ENCODE peak calls at places on chromosomes 7 and 10, in four cellular contexts. Z, Y, B and T are unnamed samples.
A peak's percentile ranks its signal among the peaks of the same experiment; 100 is the strongest.

GRCh38 chr10:97081621-97082235 is 104.0 kb downstream of the SLIT1 start:
- DNase-seq in Z (peak; percentile 34), Y (peak; percentile 77), B (peak; percentile 79), T (peak; percentile 52)

GRCh38 chr7:128888756-128889095 is 21.8 kb downstream of the KCP start:
- DNase-seq in Z (no peak), B (no peak), Y (no peak), T (no peak)

GRCh38 chr7:85529831-85530230 is 343.0 kb upstream of the SEMA3D start:
- DNase-seq in B (no peak), Z (no peak), Y (no peak), T (no peak)

GRCh38 chr7:80876894-80877414 is 41.9 kb downstream of the SEMA3C start:
- DNase-seq in Y (peak; percentile 70), Z (peak; percentile 36), B (no peak), T (peak; percentile 81)

GRCh38 chr10:69632516-69633199 is 2.6 kb downstream of the FAM241B start:
- DNase-seq in Z (no peak), B (peak; percentile 23), Y (no peak), T (no peak)

GRCh38 chr7:35831208-35831607 is 30.4 kb downstream of the SEPTIN7 start:
- DNase-seq in Z (no peak), B (no peak), Y (no peak), T (no peak)

GRCh38 chr7:2247141-2247985 is 5.3 kb downstream of the NUDT1 start:
- DNase-seq in Y (no peak), B (peak; percentile 79), Z (no peak), T (no peak)

GRCh38 chr7:158885624-158886023 is 29.3 kb downstream of the DYNC2I1 start:
- DNase-seq in B (peak; percentile 77), Y (peak; percentile 28), Z (no peak), T (peak; percentile 8)

GRCh38 chr10:103653581-103654020 is 160.1 kb downstream of the NEURL1 start:
- DNase-seq in Y (no peak), Z (no peak), B (no peak), T (peak; percentile 25)

GRCh38 chr10:53886325-53887300 is 914.4 kb downstream of the PCDH15 start:
- DNase-seq in Z (no peak), B (no peak), Y (no peak), T (no peak)

GRCh38 chr7:43593010-43593409 is 10.1 kb downstream of the STK17A start:
- DNase-seq in Z (no peak), Y (no peak), B (no peak), T (no peak)

GRCh38 chr10:112689327-112689726 is 242.3 kb downstream of the VTI1A start:
- DNase-seq in Z (peak; percentile 10), B (no peak), Y (peak; percentile 23), T (no peak)

GRCh38 chr10:79063071-79063491 is 5.7 kb upstream of the ZMIZ1 start:
- DNase-seq in Z (no peak), Y (no peak), B (no peak), T (no peak)

GRCh38 chr10:93095225-93095624 is 21.5 kb downstream of the CYP26A1 start:
- DNase-seq in Y (no peak), B (no peak), Z (no peak), T (no peak)

GRCh38 chr10:128044186-128044585 is 82.0 kb downstream of the MKI67 start:
- DNase-seq in B (no peak), Z (no peak), Y (no peak), T (no peak)

GRCh38 chr10:7035111-7035761 is 375.6 kb downstream of the SFMBT2 start:
- DNase-seq in B (no peak), Y (no peak), Z (no peak), T (no peak)

GRCh38 chr10:73941300-73941699 is 30.4 kb downstream of the PLAU start:
- DNase-seq in B (no peak), Z (no peak), Y (no peak), T (no peak)

GRCh38 chr7:116328161-116328560 is 117.8 kb downstream of the TES start:
- DNase-seq in B (no peak), Z (no peak), Y (no peak), T (no peak)

GRCh38 chr7:73736885-73737284 is 1.7 kb downstream of the ABHD11 start:
- DNase-seq in Y (no peak), Z (no peak), B (no peak), T (no peak)

GRCh38 chr7:80236696-80237095 is 102.1 kb downstream of the GNAI1 start:
- DNase-seq in Y (no peak), Z (no peak), B (no peak), T (no peak)

GRCh38 chr10:43396061-43396927 is 12.7 kb downstream of the HNRNPF start:
- DNase-seq in B (peak; percentile 91), Z (no peak), Y (peak; percentile 79), T (peak; percentile 61)

GRCh38 chr7:101126651-101127459 is at the start of gene SERPINE1:
- DNase-seq in Z (peak; percentile 86), Y (peak; percentile 73), B (peak; percentile 47), T (no peak)

GRCh38 chr10:13915710-13916109 is 328.9 kb downstream of the PRPF18 start:
- DNase-seq in Z (no peak), B (no peak), Y (no peak), T (no peak)

GRCh38 chr10:120336910-120337540 is 120.0 kb upstream of the PLPP4 start:
- DNase-seq in Z (peak; percentile 51), Y (peak; percentile 75), B (peak; percentile 91), T (peak; percentile 33)

GRCh38 chr7:43071604-43072003 is 40.8 kb upstream of the HECW1 start:
- DNase-seq in Y (peak; percentile 6), B (peak; percentile 75), Z (peak; percentile 12), T (no peak)

GRCh38 chr10:17290226-17290625 is 62.2 kb downstream of the VIM start:
- DNase-seq in Z (peak; percentile 50), B (peak; percentile 42), Y (peak; percentile 75), T (peak; percentile 43)

GRCh38 chr10:101010329-101010728 is 10.7 kb downstream of the LZTS2 start:
- DNase-seq in Z (no peak), Y (no peak), B (no peak), T (no peak)

GRCh38 chr7:142646274-142646895 is 102.9 kb upstream of the PRSS1 start:
- DNase-seq in Y (no peak), Z (no peak), B (no peak), T (no peak)

GRCh38 chr7:98293746-98294145 is 12.3 kb downstream of the BRI3 start:
- DNase-seq in Z (no peak), Y (no peak), B (no peak), T (no peak)

GRCh38 chr10:114839901-114840300 is 18.3 kb downstream of the FHIP2A start:
- DNase-seq in Y (no peak), Z (no peak), B (no peak), T (no peak)

GRCh38 chr7:36167403-36168050 is 14.5 kb downstream of the EEPD1 start:
- DNase-seq in B (no peak), Z (no peak), Y (no peak), T (no peak)

GRCh38 chr7:69166979-69167516 is 431.2 kb upstream of the AUTS2 start:
- DNase-seq in B (no peak), Y (no peak), Z (no peak), T (no peak)

GRCh38 chr7:129363-130221 is 62.8 kb upstream of the FAM20C start:
- DNase-seq in B (no peak), Z (no peak), Y (no peak), T (no peak)

GRCh38 chr10:47348661-47349470 is 703 bp downstream of the RBP3 start:
- DNase-seq in Z (no peak), Y (no peak), B (no peak), T (no peak)

GRCh38 chr10:48890904-48891839 is 48.5 kb downstream of the LRRC18 start:
- DNase-seq in Y (no peak), Z (no peak), B (no peak), T (no peak)

GRCh38 chr10:119602241-119603095 is 5.7 kb upstream of the TIAL1 start:
- DNase-seq in Y (peak; percentile 34), Z (peak; percentile 51), B (peak; percentile 79), T (no peak)

GRCh38 chr7:44615149-44615611 is 8.8 kb downstream of the OGDH start:
- DNase-seq in B (no peak), Y (no peak), Z (no peak), T (no peak)

GRCh38 chr7:149580328-149580727 is 82.7 kb upstream of the ZNF746 start:
- DNase-seq in Y (no peak), Z (no peak), B (no peak), T (no peak)

GRCh38 chr7:85172530-85172941 is 14.3 kb downstream of the SEMA3D start:
- DNase-seq in Y (no peak), B (no peak), Z (no peak), T (no peak)